ENCODE peak calls at places on chromosome X, in four cellular contexts. One of them, this sample, is unnamed. For H3K4me1, the result is how much of the 10 kb centered on the place peaks cover.

GRCh38 chrX:148035371-148035770 is 54.2 kb downstream of the FMR1NB start:
- DNase-seq in breast epithelium: no peak
- DNase-seq in sigmoid colon: no peak
- DNase-seq in heart left ventricle: no peak
- DNase-seq in this sample: no peak

GRCh38 chrX:12946838-12947544 is 27.9 kb upstream of the TMSB4X start:
- DNase-seq in breast epithelium: peak
- DNase-seq in heart left ventricle: no peak
- DNase-seq in sigmoid colon: peak
- DNase-seq in this sample: peak

GRCh38 chrX:50045808-50046207 is 123.4 kb downstream of the CLCN5 start:
- DNase-seq in breast epithelium: no peak
- DNase-seq in sigmoid colon: no peak
- DNase-seq in heart left ventricle: no peak
- DNase-seq in this sample: no peak

GRCh38 chrX:150504399-150505186 is 63.8 kb upstream of the MTM1 start:
- DNase-seq in breast epithelium: no peak
- DNase-seq in sigmoid colon: no peak
- DNase-seq in heart left ventricle: no peak
- DNase-seq in this sample: no peak

GRCh38 chrX:2589186-2590020 is 88.6 kb upstream of the DHRSX start:
- DNase-seq in sigmoid colon: no peak
- DNase-seq in heart left ventricle: no peak
- DNase-seq in breast epithelium: peak
- DNase-seq in this sample: no peak

GRCh38 chrX:106706466-106706865 is 20.0 kb upstream of the RNF128 start:
- DNase-seq in heart left ventricle: no peak
- DNase-seq in sigmoid colon: no peak
- DNase-seq in breast epithelium: no peak
- DNase-seq in this sample: no peak

GRCh38 chrX:136250191-136251041 is 784 bp downstream of the MAP7D3 start:
- DNase-seq in sigmoid colon: no peak
- DNase-seq in breast epithelium: no peak
- DNase-seq in heart left ventricle: no peak
- DNase-seq in this sample: no peak

GRCh38 chrX:9337056-9337455 is 127.8 kb upstream of the TBL1X start:
- DNase-seq in sigmoid colon: peak
- DNase-seq in heart left ventricle: no peak
- DNase-seq in breast epithelium: no peak
- DNase-seq in this sample: no peak

GRCh38 chrX:104921606-104922205 is 298.8 kb downstream of the TEX13A start:
- DNase-seq in heart left ventricle: peak
- DNase-seq in breast epithelium: no peak
- DNase-seq in sigmoid colon: peak
- DNase-seq in this sample: no peak

GRCh38 chrX:11890843-11891514 is 132.9 kb downstream of the MSL3 start:
- DNase-seq in breast epithelium: peak
- DNase-seq in sigmoid colon: peak
- DNase-seq in heart left ventricle: no peak
- DNase-seq in this sample: no peak

GRCh38 chrX:70482300-70482699 is 37.7 kb downstream of the DLG3 start:
- DNase-seq in breast epithelium: no peak
- DNase-seq in heart left ventricle: no peak
- DNase-seq in sigmoid colon: no peak
- DNase-seq in this sample: no peak

GRCh38 chrX:78658851-78659744 is at the start of gene RTL3:
- DNase-seq in sigmoid colon: no peak
- DNase-seq in breast epithelium: no peak
- DNase-seq in heart left ventricle: no peak
- DNase-seq in this sample: no peak

GRCh38 chrX:23483396-23483795 is 148.7 kb downstream of the PTCHD1 start:
- DNase-seq in sigmoid colon: no peak
- DNase-seq in heart left ventricle: no peak
- DNase-seq in breast epithelium: no peak
- DNase-seq in this sample: no peak

GRCh38 chrX:10045327-10046000 is 78.3 kb downstream of the CLDN34 start:
- DNase-seq in breast epithelium: no peak
- DNase-seq in sigmoid colon: no peak
- DNase-seq in heart left ventricle: peak
- DNase-seq in this sample: peak

GRCh38 chrX:132488092-132488749 is 617 bp downstream of the MBNL3 start:
- DNase-seq in heart left ventricle: no peak
- DNase-seq in breast epithelium: no peak
- DNase-seq in sigmoid colon: no peak
- DNase-seq in this sample: no peak

GRCh38 chrX:83658731-83659130 is 150.6 kb downstream of the POU3F4 start:
- DNase-seq in sigmoid colon: no peak
- DNase-seq in heart left ventricle: no peak
- DNase-seq in breast epithelium: no peak
- DNase-seq in this sample: no peak

GRCh38 chrX:24899391-24899790 is 116.4 kb downstream of the ARX start:
- DNase-seq in breast epithelium: no peak
- DNase-seq in heart left ventricle: no peak
- DNase-seq in sigmoid colon: no peak
- DNase-seq in this sample: no peak

GRCh38 chrX:111376897-111377601 is 34.9 kb downstream of the DCX start:
- DNase-seq in heart left ventricle: no peak
- DNase-seq in sigmoid colon: no peak
- DNase-seq in breast epithelium: no peak
- DNase-seq in this sample: no peak

GRCh38 chrX:31499120-31499519 is 427.3 kb upstream of the FTHL17 start:
- DNase-seq in sigmoid colon: no peak
- DNase-seq in heart left ventricle: no peak
- DNase-seq in breast epithelium: no peak
- DNase-seq in this sample: no peak

GRCh38 chrX:78105944-78106650 is 2.0 kb downstream of the PGK1 start:
- DNase-seq in heart left ventricle: no peak
- DNase-seq in sigmoid colon: no peak
- DNase-seq in breast epithelium: no peak
- DNase-seq in this sample: no peak

GRCh38 chrX:12080265-12080664 is 58.0 kb upstream of the FRMPD4 start:
- DNase-seq in heart left ventricle: no peak
- DNase-seq in breast epithelium: no peak
- DNase-seq in sigmoid colon: no peak
- DNase-seq in this sample: no peak

GRCh38 chrX:40009890-40010289 is 87.9 kb downstream of the BCOR start:
- DNase-seq in heart left ventricle: no peak
- DNase-seq in breast epithelium: no peak
- DNase-seq in sigmoid colon: no peak
- DNase-seq in this sample: no peak

GRCh38 chrX:2700405-2701320 is 9.6 kb downstream of the CD99 start:
- DNase-seq in breast epithelium: no peak
- DNase-seq in heart left ventricle: no peak
- DNase-seq in sigmoid colon: no peak
- DNase-seq in this sample: no peak

GRCh38 chrX:41317487-41318208 is 16.3 kb upstream of the DDX3X start:
- DNase-seq in sigmoid colon: no peak
- DNase-seq in heart left ventricle: no peak
- DNase-seq in breast epithelium: no peak
- DNase-seq in this sample: no peak

GRCh38 chrX:12497832-12498591 is 293.2 kb upstream of the PRPS2 start:
- DNase-seq in heart left ventricle: no peak
- DNase-seq in sigmoid colon: no peak
- DNase-seq in breast epithelium: no peak
- DNase-seq in this sample: no peak

GRCh38 chrX:17803449-17803848 is 57.6 kb downstream of the RAI2 start:
- DNase-seq in breast epithelium: no peak
- DNase-seq in sigmoid colon: no peak
- DNase-seq in heart left ventricle: no peak
- DNase-seq in this sample: no peak

GRCh38 chrX:111041018-111041462 is 55.0 kb upstream of the PAK3 start:
- DNase-seq in sigmoid colon: no peak
- DNase-seq in breast epithelium: peak
- DNase-seq in heart left ventricle: no peak
- DNase-seq in this sample: no peak

GRCh38 chrX:40094041-40094899 is 3.5 kb downstream of the BCOR start:
- DNase-seq in sigmoid colon: peak
- DNase-seq in heart left ventricle: peak
- DNase-seq in breast epithelium: no peak
- DNase-seq in this sample: no peak

GRCh38 chrX:331145-331771 is 12.7 kb upstream of the GTPBP6 start:
- DNase-seq in heart left ventricle: peak
- DNase-seq in breast epithelium: no peak
- DNase-seq in sigmoid colon: peak
- DNase-seq in this sample: no peak

DNA sequence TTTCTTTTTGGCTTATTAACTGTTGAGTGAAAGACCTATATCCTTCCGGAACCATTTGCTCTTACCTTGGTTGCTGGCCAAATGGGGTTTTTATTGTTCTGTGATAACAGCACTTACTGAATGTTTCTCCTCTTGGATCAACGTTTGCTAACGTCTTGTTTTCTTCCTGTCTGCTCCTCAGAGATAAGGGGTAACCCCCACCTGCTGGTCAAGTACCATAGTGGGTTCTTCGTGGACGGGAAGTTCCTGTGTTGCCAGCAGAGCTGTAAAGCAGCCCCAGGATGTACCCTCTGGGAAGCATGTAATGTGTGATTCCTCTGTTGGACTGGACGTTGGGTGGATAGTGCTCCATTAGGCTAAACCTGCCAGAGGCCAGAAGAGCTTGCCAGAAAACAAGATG is 15.3 kb downstream of the BMX start:
- DNase-seq in sigmoid colon: no peak
- DNase-seq in heart left ventricle: no peak
- DNase-seq in breast epithelium: no peak
- DNase-seq in this sample: no peak
- TF ChIP-seq CTCF in sigmoid colon: no peak
- TF ChIP-seq CTCF in heart left ventricle: no peak
- TF ChIP-seq CTCF in breast epithelium: no peak
- TF ChIP-seq CTCF in this sample: no peak

DNA sequence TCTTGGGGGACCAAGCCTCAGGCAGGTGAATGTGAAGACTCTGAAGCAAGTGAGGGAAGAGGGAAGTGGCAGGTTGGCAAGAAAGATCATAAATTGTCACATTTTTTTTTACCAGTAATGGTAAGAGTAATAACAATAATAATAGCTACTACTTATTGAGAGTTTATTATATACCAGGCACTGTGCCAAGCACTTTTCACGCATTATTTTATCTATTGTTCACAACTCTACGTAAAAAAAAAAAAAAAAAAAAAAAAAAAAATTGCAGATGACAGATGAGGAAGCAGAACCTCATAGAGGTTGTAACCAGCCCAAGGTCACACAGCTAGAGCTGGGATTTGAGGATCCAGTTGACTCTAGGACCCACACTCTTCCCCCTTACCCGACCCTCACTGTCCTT is 40.9 kb downstream of the TSC22D3 start:
- DNase-seq in sigmoid colon: no peak
- DNase-seq in heart left ventricle: no peak
- DNase-seq in breast epithelium: no peak
- DNase-seq in this sample: no peak
- H3K4me1 ChIP-seq in sigmoid colon: under half
- H3K4me1 ChIP-seq in heart left ventricle: under half
- H3K4me1 ChIP-seq in breast epithelium: under half
- H3K4me1 ChIP-seq in this sample: half or more

DNA sequence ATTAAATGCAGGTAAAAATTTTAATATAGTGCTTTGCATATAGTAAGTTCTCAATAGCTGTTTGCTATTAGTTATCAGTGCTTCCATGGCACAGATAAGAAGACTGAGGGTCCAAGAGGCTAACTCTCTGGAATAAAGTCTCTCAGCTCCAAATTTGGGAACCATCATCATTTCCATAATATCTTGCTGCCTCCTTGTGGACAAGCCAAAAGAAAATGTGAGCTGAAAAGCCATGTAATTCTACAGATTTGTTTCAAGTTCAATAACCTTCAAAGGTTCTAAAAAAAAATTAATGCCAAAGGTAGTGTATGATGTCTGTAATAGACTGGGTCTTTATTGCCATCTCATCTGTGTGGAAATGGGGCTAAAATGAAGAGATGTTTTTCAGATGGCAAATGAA is 136.9 kb upstream of the VCX start:
- DNase-seq in breast epithelium: no peak
- DNase-seq in heart left ventricle: no peak
- DNase-seq in sigmoid colon: no peak
- DNase-seq in this sample: no peak
- TF ChIP-seq CTCF in breast epithelium: peak
- TF ChIP-seq CTCF in heart left ventricle: no peak
- TF ChIP-seq CTCF in sigmoid colon: no peak
- TF ChIP-seq CTCF in this sample: peak

GRCh38 chrX:85391185-85391878 is 11.9 kb upstream of the POF1B start:
- DNase-seq in heart left ventricle: no peak
- DNase-seq in sigmoid colon: no peak
- DNase-seq in breast epithelium: no peak
- DNase-seq in this sample: no peak
- H3K4me1 ChIP-seq in heart left ventricle: under half
- H3K4me1 ChIP-seq in sigmoid colon: under half
- H3K4me1 ChIP-seq in breast epithelium: under half
- H3K4me1 ChIP-seq in this sample: under half

GRCh38 chrX:153865685-153866084 is 20.3 kb downstream of the L1CAM start:
- DNase-seq in breast epithelium: no peak
- DNase-seq in heart left ventricle: no peak
- DNase-seq in sigmoid colon: no peak
- DNase-seq in this sample: no peak
- TF ChIP-seq CTCF in breast epithelium: no peak
- TF ChIP-seq CTCF in heart left ventricle: no peak
- TF ChIP-seq CTCF in sigmoid colon: no peak
- TF ChIP-seq CTCF in this sample: no peak

GRCh38 chrX:37745835-37746234 is 34.0 kb upstream of the CYBB start:
- DNase-seq in heart left ventricle: no peak
- DNase-seq in sigmoid colon: no peak
- DNase-seq in breast epithelium: no peak
- DNase-seq in this sample: no peak

GRCh38 chrX:37745354-37745753 is 34.5 kb upstream of the CYBB start:
- DNase-seq in heart left ventricle: peak
- DNase-seq in breast epithelium: peak
- DNase-seq in sigmoid colon: peak
- DNase-seq in this sample: peak

GRCh38 chrX:37746951-37747350 is 32.9 kb upstream of the CYBB start:
- DNase-seq in heart left ventricle: no peak
- DNase-seq in sigmoid colon: no peak
- DNase-seq in breast epithelium: no peak
- DNase-seq in this sample: no peak

GRCh38 chrX:37746268-37746931 is 33.5 kb upstream of the CYBB start:
- DNase-seq in heart left ventricle: no peak
- DNase-seq in sigmoid colon: no peak
- DNase-seq in breast epithelium: no peak
- DNase-seq in this sample: no peak
- H3K4me1 ChIP-seq in heart left ventricle: under half
- H3K4me1 ChIP-seq in sigmoid colon: under half
- H3K4me1 ChIP-seq in breast epithelium: under half
- H3K4me1 ChIP-seq in this sample: under half

DNA sequence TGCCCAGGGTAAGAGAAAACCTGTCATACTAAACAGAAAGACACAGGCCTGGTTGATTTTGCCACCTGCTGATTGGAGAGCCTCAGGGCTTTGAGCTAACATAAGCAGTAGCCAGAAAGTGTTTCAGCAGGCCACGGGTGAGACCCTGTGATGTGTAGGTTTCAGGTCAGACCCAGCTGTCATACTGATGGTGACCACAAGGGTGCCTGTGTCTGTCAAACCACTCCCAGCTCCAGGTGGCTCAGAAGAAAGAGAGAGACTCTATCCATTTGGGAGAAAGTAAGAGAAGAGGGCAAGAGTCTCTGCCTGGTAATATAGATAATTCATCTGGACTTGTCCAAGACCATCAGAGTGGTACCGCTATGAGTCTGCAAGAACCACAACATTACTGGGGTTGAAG is 72.8 kb upstream of the NLRP2B start:
- DNase-seq in breast epithelium: no peak
- DNase-seq in heart left ventricle: no peak
- DNase-seq in sigmoid colon: no peak
- DNase-seq in this sample: no peak
- TF ChIP-seq CTCF in breast epithelium: no peak
- TF ChIP-seq CTCF in heart left ventricle: no peak
- TF ChIP-seq CTCF in sigmoid colon: no peak
- TF ChIP-seq CTCF in this sample: no peak

GRCh38 chrX:45795546-45795945 is 594.9 kb upstream of the DIPK2B start:
- DNase-seq in sigmoid colon: no peak
- DNase-seq in breast epithelium: no peak
- DNase-seq in heart left ventricle: no peak
- DNase-seq in this sample: no peak
- H3K4me1 ChIP-seq in sigmoid colon: under half
- H3K4me1 ChIP-seq in breast epithelium: under half
- H3K4me1 ChIP-seq in heart left ventricle: under half
- H3K4me1 ChIP-seq in this sample: under half